ENCODE peak calls at places on chromosomes 3 and 15, in five cellular contexts. One of them, this sample, is unnamed.

GRCh38 chr15:39835550-39835949 is 52.9 kb upstream of the FSIP1 start:
- DNase-seq in H1: no peak
- DNase-seq in K562: no peak
- DNase-seq in HCT116: no peak
- DNase-seq in HepG2: no peak
- DNase-seq in this sample: no peak

GRCh38 chr3:57073628-57074027 is 13.2 kb downstream of the SPATA12 start:
- DNase-seq in H1: no peak
- DNase-seq in HepG2: no peak
- DNase-seq in K562: no peak
- DNase-seq in HCT116: no peak
- DNase-seq in this sample: no peak

GRCh38 chr3:185733980-185734724 is 90.7 kb downstream of the IGF2BP2 start:
- DNase-seq in H1: no peak
- DNase-seq in HepG2: peak
- DNase-seq in K562: peak
- DNase-seq in HCT116: peak
- DNase-seq in this sample: no peak

GRCh38 chr3:112327371-112327951 is 5.5 kb upstream of the CD200 start:
- DNase-seq in HepG2: peak
- DNase-seq in H1: no peak
- DNase-seq in K562: no peak
- DNase-seq in HCT116: peak
- DNase-seq in this sample: peak

GRCh38 chr3:159765860-159766294 is 222.8 kb upstream of the IL12A start:
- DNase-seq in H1: no peak
- DNase-seq in K562: no peak
- DNase-seq in HepG2: no peak
- DNase-seq in HCT116: no peak
- DNase-seq in this sample: no peak

GRCh38 chr3:195854628-195855300 is 43.0 kb upstream of the MUC4 start:
- DNase-seq in H1: no peak
- DNase-seq in HepG2: no peak
- DNase-seq in HCT116: no peak
- DNase-seq in K562: no peak
- DNase-seq in this sample: no peak

GRCh38 chr3:35932995-35933394 is 293.7 kb downstream of the ARPP21 start:
- DNase-seq in HCT116: peak
- DNase-seq in K562: no peak
- DNase-seq in HepG2: peak
- DNase-seq in H1: no peak
- DNase-seq in this sample: no peak

GRCh38 chr3:107124885-107125284 is 252.4 kb upstream of the CCDC54 start:
- DNase-seq in K562: no peak
- DNase-seq in H1: no peak
- DNase-seq in HCT116: no peak
- DNase-seq in HepG2: no peak
- DNase-seq in this sample: no peak

GRCh38 chr3:385151-385550 is 188.6 kb downstream of the CHL1 start:
- DNase-seq in HCT116: no peak
- DNase-seq in HepG2: no peak
- DNase-seq in K562: no peak
- DNase-seq in H1: no peak
- DNase-seq in this sample: no peak

GRCh38 chr15:86624261-86625036 is 544.8 kb downstream of the AGBL1 start:
- DNase-seq in K562: no peak
- DNase-seq in H1: peak
- DNase-seq in HCT116: no peak
- DNase-seq in HepG2: peak
- DNase-seq in this sample: no peak

GRCh38 chr3:14510838-14511622 is 29.1 kb downstream of the GRIP2 start:
- DNase-seq in HepG2: no peak
- DNase-seq in HCT116: no peak
- DNase-seq in K562: no peak
- DNase-seq in H1: no peak
- DNase-seq in this sample: no peak
- TF ChIP-seq SRF in HepG2: no peak
- TF ChIP-seq SRF in HCT116: no peak
- TF ChIP-seq SRF in K562: no peak
- TF ChIP-seq SRF in H1: no peak
- TF ChIP-seq SRF in this sample: no peak

GRCh38 chr3:126124148-126124868 is 40.4 kb upstream of the SLC41A3 start:
- DNase-seq in HepG2: no peak
- DNase-seq in K562: no peak
- DNase-seq in HCT116: no peak
- DNase-seq in H1: peak
- DNase-seq in this sample: no peak

GRCh38 chr3:126125341-126125740 is 41.4 kb upstream of the SLC41A3 start:
- DNase-seq in HepG2: no peak
- DNase-seq in H1: no peak
- DNase-seq in K562: no peak
- DNase-seq in HCT116: no peak
- DNase-seq in this sample: no peak

GRCh38 chr3:126125781-126126251 is 41.9 kb upstream of the SLC41A3 start:
- DNase-seq in H1: peak
- DNase-seq in HCT116: no peak
- DNase-seq in HepG2: no peak
- DNase-seq in K562: no peak
- DNase-seq in this sample: no peak

GRCh38 chr3:126126292-126126691 is 42.4 kb upstream of the SLC41A3 start:
- DNase-seq in HCT116: no peak
- DNase-seq in HepG2: no peak
- DNase-seq in H1: peak
- DNase-seq in K562: no peak
- DNase-seq in this sample: no peak

GRCh38 chr3:126124896-126125295 is 41.0 kb upstream of the SLC41A3 start:
- DNase-seq in HCT116: no peak
- DNase-seq in H1: peak
- DNase-seq in HepG2: no peak
- DNase-seq in K562: no peak
- DNase-seq in this sample: no peak
- TF ChIP-seq SRF in HCT116: no peak
- TF ChIP-seq SRF in H1: no peak
- TF ChIP-seq SRF in HepG2: no peak
- TF ChIP-seq SRF in K562: no peak
- TF ChIP-seq SRF in this sample: no peak

GRCh38 chr3:40120816-40121215 is 188.7 kb upstream of the EIF1B start:
- DNase-seq in K562: no peak
- DNase-seq in HCT116: no peak
- DNase-seq in H1: no peak
- DNase-seq in HepG2: no peak
- DNase-seq in this sample: no peak

GRCh38 chr3:40118031-40118610 is 191.4 kb upstream of the EIF1B start:
- DNase-seq in HCT116: no peak
- DNase-seq in H1: no peak
- DNase-seq in HepG2: no peak
- DNase-seq in K562: no peak
- DNase-seq in this sample: no peak

GRCh38 chr3:40120067-40120692 is 189.3 kb upstream of the EIF1B start:
- DNase-seq in H1: no peak
- DNase-seq in HCT116: no peak
- DNase-seq in K562: no peak
- DNase-seq in HepG2: no peak
- DNase-seq in this sample: no peak

DNA sequence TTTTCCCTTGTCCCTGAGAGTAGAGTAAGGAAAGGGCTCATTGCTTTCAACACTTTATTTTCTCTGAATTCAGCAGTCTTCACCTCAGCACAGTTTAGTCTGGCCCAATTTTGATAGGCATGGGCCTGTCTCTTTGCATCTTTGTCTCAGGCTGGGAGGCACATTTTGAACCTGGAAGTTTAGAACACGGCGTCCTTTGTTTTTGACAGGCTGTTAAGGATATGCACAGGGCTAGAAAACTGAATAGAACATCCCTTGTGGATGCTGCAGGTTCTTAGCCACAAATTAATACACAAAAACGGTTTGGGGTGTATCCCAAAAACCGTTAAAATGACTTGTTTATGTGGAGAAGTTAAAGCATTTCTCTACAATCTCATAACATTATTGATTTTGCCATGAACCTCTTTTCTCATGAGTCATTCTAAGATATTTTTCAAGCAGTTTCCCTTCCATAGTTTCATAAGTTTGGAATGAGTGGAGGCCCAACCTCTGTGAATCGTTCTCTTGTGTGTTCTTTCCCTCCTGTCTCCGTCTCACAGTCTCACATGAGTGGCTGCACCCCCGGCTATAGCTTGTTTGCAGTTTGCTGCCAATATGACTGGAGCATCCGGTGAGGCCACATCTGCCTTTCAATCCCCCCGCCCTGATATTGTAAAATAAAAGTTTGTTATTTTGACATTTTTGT is 192.9 kb upstream of the EIF1B start:
- DNase-seq in HCT116: no peak
- DNase-seq in H1: no peak
- DNase-seq in HepG2: no peak
- DNase-seq in K562: no peak
- DNase-seq in this sample: no peak
- TF ChIP-seq SRF in HCT116: no peak
- TF ChIP-seq SRF in H1: no peak
- TF ChIP-seq SRF in HepG2: no peak
- TF ChIP-seq SRF in K562: no peak
- TF ChIP-seq SRF in this sample: no peak

GRCh38 chr15:78711638-78712037 is 70.6 kb upstream of the CHRNB4 start:
- DNase-seq in HCT116: no peak
- DNase-seq in K562: no peak
- DNase-seq in HepG2: no peak
- DNase-seq in H1: no peak
- DNase-seq in this sample: no peak
- TF ChIP-seq SRF in HCT116: no peak
- TF ChIP-seq SRF in K562: no peak
- TF ChIP-seq SRF in HepG2: no peak
- TF ChIP-seq SRF in H1: no peak
- TF ChIP-seq SRF in this sample: no peak

GRCh38 chr15:60616147-60616546 is 137.2 kb upstream of the ICE2 start:
- DNase-seq in K562: no peak
- DNase-seq in HepG2: no peak
- DNase-seq in H1: no peak
- DNase-seq in HCT116: no peak
- DNase-seq in this sample: no peak
- TF ChIP-seq SRF in K562: no peak
- TF ChIP-seq SRF in HepG2: no peak
- TF ChIP-seq SRF in H1: no peak
- TF ChIP-seq SRF in HCT116: no peak
- TF ChIP-seq SRF in this sample: no peak

GRCh38 chr3:124558898-124559649 is 171.2 kb upstream of the UMPS start:
- DNase-seq in K562: no peak
- DNase-seq in H1: no peak
- DNase-seq in HepG2: no peak
- DNase-seq in HCT116: peak
- DNase-seq in this sample: no peak
- TF ChIP-seq SRF in K562: no peak
- TF ChIP-seq SRF in H1: no peak
- TF ChIP-seq SRF in HepG2: no peak
- TF ChIP-seq SRF in HCT116: no peak
- TF ChIP-seq SRF in this sample: no peak

GRCh38 chr3:167406876-167407492 is 26.9 kb upstream of the ZBBX start:
- DNase-seq in HepG2: peak
- DNase-seq in HCT116: peak
- DNase-seq in K562: no peak
- DNase-seq in H1: no peak
- DNase-seq in this sample: no peak
- TF ChIP-seq SRF in HepG2: no peak
- TF ChIP-seq SRF in HCT116: no peak
- TF ChIP-seq SRF in K562: no peak
- TF ChIP-seq SRF in H1: no peak
- TF ChIP-seq SRF in this sample: no peak

GRCh38 chr3:183069086-183069485 is 30.2 kb downstream of the MCCC1 start:
- DNase-seq in H1: no peak
- DNase-seq in HepG2: no peak
- DNase-seq in HCT116: no peak
- DNase-seq in K562: no peak
- DNase-seq in this sample: no peak
- TF ChIP-seq SRF in H1: no peak
- TF ChIP-seq SRF in HepG2: no peak
- TF ChIP-seq SRF in HCT116: no peak
- TF ChIP-seq SRF in K562: no peak
- TF ChIP-seq SRF in this sample: no peak